ENCODE peak calls at places on chromosomes 6 and 20, in four cellular contexts. Y is erythroblast, I is stomach, F is upper lobe of left lung. B is an unnamed sample.

GRCh38 chr6:156559151-156559690 is 218.0 kb upstream of the ARID1B start:
- DNase-seq in F (no peak), Y (no peak), I (no peak), B (peak)

GRCh38 chr6:19719691-19720127 is 117.5 kb upstream of the ID4 start:
- DNase-seq in I (no peak), Y (no peak), F (no peak), B (no peak)

GRCh38 chr6:120675886-120676285 is 658.4 kb downstream of the TBC1D32 start:
- DNase-seq in Y (no peak), F (no peak), I (no peak), B (no peak)

GRCh38 chr6:142482249-142482648 is 180.4 kb downstream of the ADGRG6 start:
- DNase-seq in F (no peak), I (no peak), Y (no peak), B (no peak)

GRCh38 chr6:96931198-96931597 is 6.7 kb downstream of the KLHL32 start:
- DNase-seq in Y (no peak), I (no peak), F (no peak), B (no peak)

GRCh38 chr6:157845493-157846259 is 22.6 kb downstream of the SNX9 start:
- DNase-seq in Y (no peak), I (no peak), F (no peak), B (no peak)

GRCh38 chr6:13217206-13217905 is 111.0 kb downstream of the TBC1D7 start:
- DNase-seq in F (no peak), I (no peak), Y (no peak), B (peak)

GRCh38 chr6:166406197-166406596 is 23.5 kb upstream of the MPC1 start:
- DNase-seq in I (no peak), Y (no peak), F (no peak), B (no peak)

GRCh38 chr6:56497691-56498090 is 145.0 kb downstream of the DST start:
- DNase-seq in Y (no peak), I (no peak), F (no peak), B (no peak)

GRCh38 chr20:41969656-41970055 is 351.5 kb upstream of the CHD6 start:
- DNase-seq in F (peak), Y (no peak), I (no peak), B (no peak)

GRCh38 chr20:13684566-13685222 is 46.0 kb upstream of the TASP1 start:
- DNase-seq in Y (no peak), F (no peak), I (no peak), B (no peak)

GRCh38 chr6:149306967-149307366 is 10.5 kb upstream of the TAB2 start:
- DNase-seq in F (no peak), I (no peak), Y (no peak), B (no peak)

GRCh38 chr6:91149246-91149645 is 562.4 kb upstream of the MAP3K7 start:
- DNase-seq in F (no peak), Y (no peak), I (no peak), B (no peak)

GRCh38 chr6:119979862-119980261 is 630.3 kb upstream of the MAN1A1 start:
- DNase-seq in F (no peak), I (no peak), Y (peak), B (no peak)

GRCh38 chr6:164151161-164151728 is 736.7 kb downstream of the QKI start:
- DNase-seq in I (no peak), Y (no peak), F (no peak), B (no peak)

GRCh38 chr20:43824279-43824678 is 90.4 kb upstream of the TOX2 start:
- DNase-seq in F (no peak), I (no peak), Y (no peak), B (no peak)

GRCh38 chr6:41469156-41469950 is 76.8 kb upstream of the FOXP4 start:
- DNase-seq in I (no peak), Y (no peak), F (no peak), B (no peak)

GRCh38 chr20:33522256-33522820 is 32.4 kb downstream of the CBFA2T2 start:
- DNase-seq in I (no peak), Y (no peak), F (no peak), B (no peak)

GRCh38 chr20:16615199-16615598 is 42.0 kb upstream of the KIF16B start:
- DNase-seq in I (no peak), Y (no peak), F (no peak), B (no peak)

GRCh38 chr6:166870602-166871208 is 85.6 kb downstream of the RNASET2 start:
- DNase-seq in F (no peak), I (no peak), Y (no peak), B (no peak)

GRCh38 chr20:25021336-25021735 is 28.8 kb upstream of the APMAP start:
- DNase-seq in I (peak), F (no peak), Y (no peak), B (no peak)

GRCh38 chr20:34222208-34222607 is 19.0 kb upstream of the ASIP start:
- DNase-seq in Y (no peak), F (no peak), I (no peak), B (no peak)

DNA sequence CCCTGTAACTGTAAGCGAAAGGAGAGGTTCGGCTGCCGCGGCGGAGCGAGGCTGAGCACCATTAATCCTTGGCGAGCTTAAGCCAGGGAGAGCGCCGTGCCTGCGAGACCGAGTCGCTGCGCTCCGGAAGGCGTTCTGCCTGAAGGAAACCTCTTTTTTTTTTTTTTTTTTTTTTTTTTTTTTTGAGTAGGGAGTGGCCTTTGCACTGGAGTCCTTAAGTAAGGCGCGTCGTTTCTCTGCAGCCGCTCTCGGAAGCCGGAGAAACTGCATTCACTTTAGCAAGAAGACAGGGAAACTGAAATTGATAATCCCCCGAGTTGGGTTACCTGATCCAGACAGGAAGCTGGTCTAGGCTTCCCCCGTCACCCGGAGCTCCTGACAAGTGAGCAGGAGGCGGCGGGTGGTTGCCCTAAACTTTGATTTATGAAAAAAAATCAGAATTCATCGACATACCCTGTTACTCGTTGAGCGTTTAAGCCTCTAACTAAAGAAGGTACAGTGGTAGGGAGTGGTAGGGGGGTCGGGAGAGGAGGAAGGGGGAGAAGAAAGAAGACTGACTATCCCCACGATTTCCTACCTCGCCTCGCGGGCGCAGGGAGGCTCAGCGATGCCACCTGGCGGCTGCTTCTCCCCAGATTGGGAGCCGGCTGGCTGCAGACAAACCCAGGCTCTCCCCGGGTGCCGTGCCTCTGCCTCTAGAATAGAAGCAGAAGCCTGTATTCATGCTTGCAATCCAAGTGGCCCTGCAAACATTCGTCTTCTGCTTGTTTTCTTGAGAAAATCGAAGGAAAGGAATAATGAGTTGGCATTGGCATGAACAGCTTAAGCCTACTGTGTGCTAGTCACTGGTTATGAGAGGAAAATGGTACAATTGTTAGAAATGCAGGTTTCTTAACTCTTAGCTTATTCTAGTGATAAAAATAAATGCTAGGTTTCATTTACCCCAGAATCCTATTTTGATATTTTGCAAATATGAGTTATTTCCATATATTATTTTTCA is 4.4 kb upstream of the SOX4 start:
- DNase-seq in I (peak), F (peak), Y (peak), B (peak)
- TF ChIP-seq POLR2A in I (no peak), F (no peak), Y (no peak), B (no peak)

DNA sequence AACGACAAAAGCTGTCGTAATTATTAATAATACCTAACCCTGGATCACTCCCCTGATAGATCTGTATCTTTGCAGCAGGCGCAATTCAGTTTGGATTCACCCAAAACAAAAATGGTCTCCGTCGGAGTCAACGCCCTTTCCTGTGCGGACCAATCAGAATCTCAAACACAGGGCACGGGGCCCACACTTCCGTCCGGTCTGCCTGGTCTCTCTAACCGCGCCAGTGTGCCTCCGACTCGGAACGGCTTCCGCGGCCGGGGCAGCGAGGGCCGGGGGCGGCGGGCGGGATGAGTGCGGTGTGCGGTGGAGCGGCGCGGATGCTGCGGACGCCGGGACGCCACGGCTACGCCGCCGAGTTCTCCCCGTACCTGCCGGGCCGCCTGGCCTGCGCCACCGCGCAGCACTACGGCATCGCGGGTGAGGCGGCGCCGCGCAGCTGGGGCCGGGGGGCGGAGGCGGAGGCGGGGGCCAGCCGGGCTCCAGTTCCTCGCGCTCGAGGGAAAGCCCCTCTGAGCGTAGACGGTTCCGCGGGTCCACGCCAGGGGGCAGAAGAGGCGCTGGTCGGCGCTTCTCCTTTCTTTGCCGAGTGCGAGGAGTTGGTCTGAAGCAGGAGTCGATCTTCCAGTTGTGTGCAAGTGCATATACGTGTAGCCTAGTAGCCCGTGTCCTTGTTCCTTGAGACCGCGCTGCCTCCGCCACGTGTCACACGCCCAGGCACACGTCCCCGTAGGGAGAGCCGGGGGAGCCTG is at the start of gene PEX7:
- DNase-seq in Y (peak), I (peak), F (peak), B (peak)
- TF ChIP-seq POLR2A in Y (peak), I (no peak), F (no peak), B (no peak)

GRCh38 chr6:71678081-71678480 is 208.3 kb upstream of the RIMS1 start:
- DNase-seq in F (no peak), Y (no peak), I (no peak), B (no peak)
- TF ChIP-seq POLR2A in F (no peak), Y (no peak), I (no peak), B (no peak)

GRCh38 chr6:4355241-4355640 is 219.9 kb upstream of the ECI2 start:
- DNase-seq in F (no peak), I (peak), Y (no peak), B (peak)

GRCh38 chr6:4359108-4359710 is 223.8 kb upstream of the ECI2 start:
- DNase-seq in I (peak), F (no peak), Y (no peak), B (no peak)

GRCh38 chr6:4360920-4361319 is 225.5 kb upstream of the ECI2 start:
- DNase-seq in Y (no peak), I (no peak), F (no peak), B (no peak)

GRCh38 chr6:4356899-4357659 is 221.7 kb upstream of the ECI2 start:
- DNase-seq in Y (no peak), I (peak), F (no peak), B (peak)

DNA sequence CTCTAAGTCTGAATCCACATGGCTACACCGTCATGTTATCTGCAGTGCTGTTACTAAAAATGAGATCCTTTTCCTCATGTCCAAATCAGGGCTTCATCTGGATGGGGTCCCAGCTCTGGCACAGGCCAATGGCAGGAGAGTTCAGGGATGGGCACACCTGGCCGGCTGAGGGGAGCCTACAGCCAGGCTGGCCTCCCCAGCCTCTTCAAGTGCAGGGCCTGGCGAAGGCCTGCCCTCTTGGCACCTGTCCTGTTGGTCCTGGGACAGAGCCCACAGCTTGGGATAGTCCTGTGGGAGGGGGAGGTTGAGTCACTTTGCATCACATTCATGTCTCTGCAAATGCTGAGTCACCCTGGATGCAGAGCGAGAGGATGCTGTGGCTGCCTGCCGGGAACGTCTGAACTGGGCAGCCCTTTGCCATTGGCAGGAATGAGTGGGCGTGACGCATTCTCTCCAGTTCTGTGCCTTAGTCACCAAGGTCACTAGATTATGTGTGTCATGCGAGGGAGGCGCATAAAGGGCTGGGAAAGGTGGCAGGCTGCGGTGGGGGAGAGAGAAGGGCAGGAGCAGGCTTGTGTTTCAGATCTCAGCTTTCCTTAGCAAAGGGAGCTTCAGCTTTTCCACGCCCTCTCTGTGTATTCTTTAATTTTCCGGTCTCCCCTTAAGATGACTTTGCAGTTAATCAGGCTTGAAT is 223.2 kb upstream of the ECI2 start:
- DNase-seq in Y (peak), I (peak), F (peak), B (peak)
- TF ChIP-seq POLR2A in Y (no peak), I (no peak), F (no peak), B (no peak)

DNA sequence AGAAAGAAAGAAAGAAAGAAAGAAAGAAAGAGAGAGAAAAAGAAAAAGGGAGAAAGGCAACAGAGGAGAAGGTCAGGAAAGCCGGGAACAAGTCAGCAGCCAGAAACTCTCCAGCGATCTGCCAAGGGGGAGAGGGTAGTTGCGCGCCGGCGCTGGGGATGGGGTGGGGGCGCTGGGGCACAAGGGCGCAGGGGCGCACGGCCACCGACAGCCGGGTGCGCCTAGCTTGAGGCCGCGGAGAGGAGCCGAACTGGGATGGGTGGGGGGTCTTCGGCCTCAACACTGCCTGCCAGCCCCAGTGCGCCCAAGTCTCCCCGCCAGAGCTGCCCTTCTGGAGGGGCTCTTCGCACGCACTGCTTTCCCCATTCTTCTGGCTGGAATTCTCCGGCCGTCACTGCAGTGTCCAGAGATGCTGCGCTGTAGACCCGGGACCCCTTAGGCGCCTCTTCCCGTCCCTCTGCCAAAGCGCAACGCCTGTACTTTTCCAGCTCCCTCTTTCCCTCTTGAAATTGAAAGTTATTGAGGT is 429 bp upstream of the RSPO3 start:
- DNase-seq in Y (no peak), I (no peak), F (peak), B (peak)
- TF ChIP-seq POLR2A in Y (no peak), I (no peak), F (no peak), B (no peak)

GRCh38 chr20:19885981-19886665 is 128.1 kb downstream of the RIN2 start:
- DNase-seq in Y (no peak), I (peak), F (peak), B (peak)
- TF ChIP-seq POLR2A in Y (no peak), I (no peak), F (no peak), B (no peak)

GRCh38 chr20:5171790-5172164 is 45.0 kb downstream of the CDS2 start:
- DNase-seq in I (no peak), Y (peak), F (no peak), B (no peak)

GRCh38 chr20:5173763-5174162 is 47.0 kb downstream of the CDS2 start:
- DNase-seq in I (no peak), Y (no peak), F (no peak), B (no peak)

GRCh38 chr20:5171074-5171789 is 44.4 kb downstream of the CDS2 start:
- DNase-seq in F (peak), I (no peak), Y (peak), B (no peak)

GRCh38 chr20:5172167-5172586 is 45.4 kb downstream of the CDS2 start:
- DNase-seq in Y (no peak), I (no peak), F (no peak), B (no peak)

DNA sequence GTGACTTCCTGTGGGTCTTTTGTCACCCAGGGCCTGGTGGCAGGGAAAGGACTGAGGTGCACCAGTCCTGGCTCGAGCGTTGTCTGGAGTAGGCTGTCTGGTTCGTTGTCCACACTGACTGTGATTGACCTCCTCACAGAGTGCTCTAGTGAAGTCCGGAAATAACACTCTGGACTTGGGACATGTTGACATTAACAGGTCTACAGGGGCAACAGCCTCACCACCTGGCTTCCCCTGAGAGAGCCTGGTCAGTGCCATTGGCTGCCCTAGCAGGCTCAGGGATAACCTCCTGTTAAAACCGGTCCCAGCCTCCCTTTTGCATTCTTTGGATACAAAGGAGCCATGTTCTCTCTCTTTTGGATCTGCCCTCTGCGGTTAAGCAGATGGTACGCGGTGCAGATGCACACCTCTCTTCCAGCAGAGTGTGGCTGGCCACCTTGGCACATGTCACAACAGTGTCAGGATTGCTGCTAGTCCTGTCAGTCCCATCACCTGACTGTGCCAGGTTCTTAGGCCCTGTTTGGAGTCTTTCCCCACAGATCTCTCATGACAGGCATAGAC is 46.2 kb downstream of the CDS2 start:
- DNase-seq in Y (no peak), I (no peak), F (no peak), B (no peak)
- TF ChIP-seq POLR2A in Y (no peak), I (no peak), F (no peak), B (no peak)

GRCh38 chr6:29964904-29965872 is 22.9 kb downstream of the HLA-A start:
- DNase-seq in Y (peak), I (peak), F (no peak), B (peak)
- TF ChIP-seq POLR2A in Y (peak), I (no peak), F (no peak), B (no peak)